ENCODE peak calls at places on chromosome 22, in six cellular contexts. L is mesenchymal stem cell, Y is H1, Z is neuronal stem cell, K is mesendoderm, H is H9. N is an unnamed sample.

GRCh38 chr22:38864361-38865191 is 7.4 kb downstream of the CBX6 start:
- DNase-seq in K (no peak), L (no peak), H (peak), Y (no peak), Z (no peak), N (no peak)

GRCh38 chr22:35203583-35203982 is 53.7 kb upstream of the HMGXB4 start:
- DNase-seq in Z (no peak), L (no peak), H (no peak), K (no peak), Y (no peak), N (no peak)

GRCh38 chr22:18056161-18056666 is 21.6 kb upstream of the PEX26 start:
- DNase-seq in H (no peak), L (peak), K (no peak), Z (no peak), Y (no peak), N (peak)

GRCh38 chr22:44108806-44109385 is 71.8 kb upstream of the PARVG start:
- DNase-seq in L (no peak), H (no peak), K (no peak), Y (no peak), Z (no peak), N (no peak)

GRCh38 chr22:23692598-23693291 is 1.9 kb downstream of the RGL4 start:
- DNase-seq in K (peak), H (no peak), Z (no peak), Y (no peak), L (no peak), N (no peak)

GRCh38 chr22:40485813-40486610 is 115.6 kb downstream of the SGSM3 start:
- DNase-seq in H (no peak), L (no peak), Y (no peak), Z (no peak), K (no peak), N (peak)

GRCh38 chr22:42769574-42770447 is 49.1 kb upstream of the A4GALT start:
- DNase-seq in Y (no peak), L (peak), H (no peak), Z (no peak), K (no peak), N (peak)

GRCh38 chr22:21948390-21948789 is 4.3 kb downstream of the PPM1F start:
- DNase-seq in Z (no peak), L (no peak), Y (no peak), K (no peak), H (no peak), N (no peak)

GRCh38 chr22:44454113-44454769 is 43.8 kb downstream of the RTL6 start:
- DNase-seq in Y (no peak), K (no peak), H (no peak), L (no peak), Z (no peak), N (no peak)

GRCh38 chr22:39612811-39613548 is 42.4 kb downstream of the CACNA1I start:
- DNase-seq in H (no peak), Z (no peak), L (no peak), Y (no peak), K (no peak), N (no peak)

DNA sequence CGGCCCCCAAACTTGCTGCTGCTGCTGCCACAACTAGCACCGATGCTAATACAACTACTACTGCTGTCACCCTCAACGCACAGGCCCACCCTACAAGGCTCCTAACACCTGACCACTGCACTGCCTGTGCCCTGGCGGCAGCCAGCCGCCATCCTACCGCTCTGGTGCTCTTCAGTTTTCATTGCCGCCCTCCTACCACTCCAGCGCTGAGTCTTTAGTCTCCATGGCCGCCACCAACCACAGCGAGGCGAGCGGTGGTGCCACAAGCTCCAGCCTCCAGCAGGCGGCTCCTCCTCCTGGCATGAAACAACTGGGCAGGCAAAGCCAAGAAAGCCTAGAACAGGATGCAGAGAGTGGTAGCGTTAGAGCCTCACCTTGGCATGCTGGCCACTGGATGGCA is 5.0 kb upstream of the RFPL3 start:
- DNase-seq in Z (no peak), L (no peak), H (no peak), Y (no peak), K (peak), N (no peak)
- H2BK15ac ChIP-seq in Z (peak), L (no peak), H (no peak), Y (peak), K (no peak), N (no peak)

DNA sequence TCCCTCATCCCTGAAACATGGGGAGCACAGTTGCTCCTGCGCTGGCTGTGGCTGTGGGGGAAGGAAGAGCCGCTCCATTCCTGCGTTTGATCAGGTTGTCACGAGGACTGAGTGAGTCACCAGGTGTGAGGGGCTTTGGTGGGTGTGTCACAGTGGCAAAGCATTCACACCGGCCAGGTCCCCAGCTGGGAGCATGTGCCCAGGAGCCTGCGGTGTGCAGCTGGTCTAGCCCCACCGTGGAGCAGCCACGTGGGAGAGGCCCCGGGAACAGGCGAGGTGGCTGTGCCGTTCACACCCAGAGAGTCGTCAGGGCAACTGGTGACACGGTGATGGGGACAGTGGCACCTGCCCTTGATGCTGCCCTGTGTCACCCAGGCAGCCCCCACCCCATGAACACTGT is 47.6 kb upstream of the PPARA start:
- DNase-seq in Y (no peak), K (peak), Z (no peak), H (no peak), L (no peak), N (no peak)
- H2BK15ac ChIP-seq in Y (no peak), K (no peak), Z (no peak), H (no peak), L (no peak), N (no peak)

GRCh38 chr22:33076368-33076767 is 18.2 kb upstream of the SYN3 start:
- DNase-seq in Z (peak), K (peak), H (no peak), Y (no peak), L (peak), N (peak)
- H2BK15ac ChIP-seq in Z (no peak), K (no peak), H (no peak), Y (no peak), L (no peak), N (no peak)

GRCh38 chr22:48895831-48896765 is 931.6 kb downstream of the BRD1 start:
- DNase-seq in H (peak), Z (no peak), Y (no peak), K (no peak), L (no peak), N (no peak)
- H2BK15ac ChIP-seq in H (no peak), Z (peak), Y (no peak), K (no peak), L (no peak), N (no peak)

GRCh38 chr22:27241430-27242110 is 560.0 kb downstream of the MN1 start:
- DNase-seq in K (no peak), L (peak), Z (no peak), Y (no peak), H (no peak), N (no peak)

GRCh38 chr22:27242111-27242436 is 559.5 kb downstream of the MN1 start:
- DNase-seq in H (no peak), K (no peak), L (no peak), Y (no peak), Z (no peak), N (no peak)

GRCh38 chr22:27239520-27239919 is 562.0 kb downstream of the MN1 start:
- DNase-seq in L (no peak), K (no peak), Y (no peak), Z (no peak), H (no peak), N (no peak)

GRCh38 chr22:27238935-27239510 is 562.5 kb downstream of the MN1 start:
- DNase-seq in K (peak), Z (no peak), Y (no peak), L (peak), H (no peak), N (peak)

GRCh38 chr22:27240298-27240885 is 561.2 kb downstream of the MN1 start:
- DNase-seq in Y (no peak), L (peak), Z (no peak), K (no peak), H (no peak), N (peak)
- H2BK15ac ChIP-seq in Y (no peak), L (peak), Z (no peak), K (no peak), H (no peak), N (peak)

GRCh38 chr22:47040486-47041145 is 278.2 kb downstream of the TBC1D22A start:
- DNase-seq in K (no peak), Y (no peak), H (no peak), Z (no peak), L (no peak), N (no peak)
- H2BK15ac ChIP-seq in K (no peak), Y (no peak), H (no peak), Z (no peak), L (no peak), N (no peak)

DNA sequence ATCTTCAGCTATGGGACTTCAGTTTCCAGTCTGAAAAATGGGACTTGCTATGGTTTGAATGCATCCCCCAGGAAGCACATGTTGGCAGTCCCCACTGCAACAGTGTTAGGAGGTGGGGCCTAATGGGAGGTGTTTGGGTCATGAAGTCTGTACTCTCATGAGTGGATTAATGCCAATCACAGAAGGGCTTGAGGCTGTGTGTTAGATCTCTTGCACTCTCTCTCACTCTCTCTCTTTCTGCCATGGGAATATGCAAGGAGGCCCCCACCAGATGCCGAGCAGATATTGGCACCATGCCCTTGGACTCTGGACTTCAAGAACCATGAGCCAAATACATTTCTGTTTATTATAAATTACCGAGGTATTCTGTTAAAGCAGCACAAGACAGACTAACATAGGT is 7.8 kb upstream of the AP1B1 start:
- DNase-seq in Z (no peak), Y (no peak), L (no peak), K (no peak), H (peak), N (no peak)
- H2BK15ac ChIP-seq in Z (no peak), Y (no peak), L (no peak), K (no peak), H (no peak), N (no peak)

GRCh38 chr22:37397246-37397645 is 30.0 kb downstream of the ELFN2 start:
- DNase-seq in Y (no peak), Z (no peak), L (no peak), H (no peak), K (no peak), N (no peak)
- H2BK15ac ChIP-seq in Y (no peak), Z (peak), L (no peak), H (no peak), K (no peak), N (no peak)